ENCODE peak calls at places on chromosomes 13 and 19, in seven cellular contexts. Z, B, N, S, R, W and E are unnamed samples.

GRCh38 chr13:66328486-66328885 is 901.6 kb downstream of the PCDH9 start:
- DNase-seq in R (no peak), B (no peak), N (no peak), Z (no peak), S (no peak), W (no peak), E (no peak)

GRCh38 chr13:52158629-52159158 is 703 bp downstream of the NEK3 start:
- DNase-seq in S (peak), B (no peak), R (no peak), W (peak), Z (peak), N (no peak), E (peak)

GRCh38 chr19:956747-957451 is 27.2 kb upstream of the WDR18 start:
- DNase-seq in B (peak), N (peak), W (peak), R (no peak), Z (peak), S (peak), E (peak)

GRCh38 chr13:48727252-48728011 is 73.7 kb downstream of the CYSLTR2 start:
- DNase-seq in S (peak), Z (no peak), B (no peak), R (no peak), N (no peak), W (no peak), E (peak)

GRCh38 chr13:91347212-91347995 is at the start of gene MIR17HG:
- DNase-seq in W (peak), B (peak), Z (peak), S (peak), R (peak), N (peak), E (peak)

GRCh38 chr13:43411741-43412140 is 375.0 kb downstream of the ENOX1 start:
- DNase-seq in B (no peak), W (no peak), N (no peak), Z (no peak), S (peak), R (no peak), E (no peak)

GRCh38 chr13:103263448-103263847 is 197.2 kb upstream of the SLC10A2 start:
- DNase-seq in S (no peak), B (no peak), W (no peak), R (no peak), N (no peak), Z (no peak), E (no peak)

GRCh38 chr13:98488736-98489135 is 88.2 kb downstream of the STK24 start:
- DNase-seq in B (no peak), N (no peak), S (no peak), Z (no peak), W (no peak), R (no peak), E (no peak)

GRCh38 chr19:15871570-15871969 is 26.3 kb downstream of the CYP4F2 start:
- DNase-seq in N (no peak), R (no peak), B (no peak), S (no peak), W (no peak), Z (peak), E (no peak)

GRCh38 chr19:41427647-41428480 is 690 bp upstream of the B3GNT8 start:
- DNase-seq in S (no peak), N (no peak), W (no peak), R (no peak), B (peak), Z (peak), E (no peak)

GRCh38 chr19:32830231-32831014 is 39.1 kb downstream of the SLC7A9 start:
- DNase-seq in N (no peak), S (peak), B (no peak), Z (no peak), R (no peak), W (peak), E (peak)

GRCh38 chr13:111614009-111614408 is 293.6 kb downstream of the TEX29 start:
- DNase-seq in S (no peak), R (no peak), B (peak), Z (no peak), W (no peak), N (no peak), E (no peak)

DNA sequence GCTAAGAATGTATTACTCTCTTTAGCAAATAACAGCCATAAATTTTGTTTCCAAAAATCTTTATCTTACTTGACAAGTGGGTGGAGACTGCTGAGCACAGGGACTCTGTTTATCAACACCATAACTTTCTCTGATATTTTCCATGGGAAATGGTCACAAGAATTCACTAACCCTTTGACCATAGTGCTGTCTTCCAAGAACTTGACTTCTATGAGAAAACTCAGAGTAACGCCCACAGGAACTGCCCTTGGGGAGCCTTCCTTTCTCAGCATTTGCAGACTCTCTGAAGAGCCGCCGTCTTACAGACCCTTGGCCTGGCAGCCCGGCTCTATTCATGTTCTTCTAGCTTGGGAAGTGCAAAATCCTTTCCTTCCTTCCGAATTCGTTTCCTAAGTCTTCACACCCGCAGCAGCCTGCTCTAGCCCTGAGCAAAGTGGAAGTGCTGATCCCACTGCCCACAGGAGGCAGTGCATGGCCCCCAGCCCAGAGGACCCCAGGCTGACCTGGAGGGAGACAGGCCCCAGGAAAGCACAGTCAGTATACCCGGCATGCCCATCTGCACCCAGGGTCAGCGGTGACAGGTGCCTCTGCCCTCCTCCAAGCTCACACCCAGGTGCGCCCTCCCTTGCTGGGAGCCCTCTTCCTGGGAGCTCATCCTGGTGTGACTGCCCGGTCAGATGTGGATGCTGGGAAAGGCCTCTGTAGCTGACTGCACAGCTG is 10.2 kb downstream of the GAS6 start:
- DNase-seq in R (no peak), N (no peak), B (peak), S (peak), W (no peak), Z (no peak), E (peak)
- H3K23ac ChIP-seq in R (no peak), N (peak), B (no peak), S (peak), W (no peak), Z (no peak), E (no peak)

GRCh38 chr19:56643460-56643763 is 453 bp downstream of the SMIM17 start:
- DNase-seq in Z (no peak), R (no peak), B (no peak), W (no peak), S (no peak), N (no peak), E (no peak)

GRCh38 chr19:56637976-56638555 is 4.9 kb upstream of the SMIM17 start:
- DNase-seq in R (peak), B (peak), N (peak), W (peak), S (peak), Z (peak), E (peak)

GRCh38 chr19:56642711-56643459 is at the start of gene SMIM17:
- DNase-seq in N (no peak), W (no peak), B (no peak), S (no peak), Z (no peak), R (no peak), E (no peak)

GRCh38 chr19:56639217-56639616 is 3.7 kb upstream of the SMIM17 start:
- DNase-seq in Z (peak), R (no peak), N (peak), B (no peak), S (peak), W (peak), E (peak)
- H3K23ac ChIP-seq in Z (no peak), R (no peak), N (no peak), B (no peak), S (no peak), W (no peak), E (no peak)

GRCh38 chr19:5036733-5037681 is 68.1 kb downstream of the KDM4B start:
- DNase-seq in W (peak), Z (no peak), B (no peak), R (no peak), N (no peak), S (peak), E (no peak)
- H3K23ac ChIP-seq in W (no peak), Z (no peak), B (no peak), R (no peak), N (no peak), S (peak), E (no peak)

GRCh38 chr19:13231663-13232062 is 81.5 kb downstream of the IER2 start:
- DNase-seq in Z (no peak), S (no peak), R (no peak), N (no peak), B (no peak), W (no peak), E (no peak)
- H3K23ac ChIP-seq in Z (no peak), S (no peak), R (no peak), N (no peak), B (no peak), W (no peak), E (no peak)

GRCh38 chr19:21463449-21464105 is 41.8 kb upstream of the ZNF429 start:
- DNase-seq in Z (peak), B (peak), N (peak), R (peak), W (peak), S (no peak), E (no peak)
- H3K23ac ChIP-seq in Z (no peak), B (no peak), N (peak), R (no peak), W (no peak), S (no peak), E (no peak)

GRCh38 chr13:25871389-25872125 is 180.3 kb downstream of the SHISA2 start:
- DNase-seq in B (no peak), N (no peak), W (no peak), S (no peak), Z (no peak), R (no peak), E (no peak)
- H3K23ac ChIP-seq in B (no peak), N (no peak), W (no peak), S (no peak), Z (no peak), R (no peak), E (no peak)

DNA sequence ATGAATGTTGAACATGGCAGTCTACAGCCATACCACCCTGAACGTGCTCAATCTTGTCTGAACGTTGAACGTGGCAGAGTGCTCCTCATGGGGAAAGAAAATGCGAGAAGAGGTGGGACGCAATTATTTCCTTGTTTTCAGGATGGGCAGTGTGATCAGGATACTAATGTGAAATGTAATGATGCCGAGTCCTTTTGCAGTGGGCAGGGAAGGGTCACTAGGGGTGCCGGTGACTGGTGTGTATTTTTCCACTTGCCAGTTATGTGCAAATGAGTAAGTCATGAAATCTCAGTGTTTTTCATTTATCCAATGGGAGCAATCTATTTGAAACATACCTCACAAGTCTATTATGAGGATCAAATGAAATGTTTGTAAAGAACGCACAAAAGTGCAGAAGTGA is 84.8 kb downstream of the LNX2 start:
- DNase-seq in W (no peak), S (no peak), Z (no peak), R (no peak), N (no peak), B (no peak), E (no peak)
- H3K23ac ChIP-seq in W (no peak), S (no peak), Z (no peak), R (no peak), N (no peak), B (no peak), E (no peak)

GRCh38 chr13:39822437-39822836 is 167.0 kb downstream of the COG6 start:
- DNase-seq in R (no peak), W (no peak), N (no peak), Z (no peak), S (no peak), B (no peak), E (no peak)
- H3K23ac ChIP-seq in R (no peak), W (no peak), N (no peak), Z (no peak), S (no peak), B (no peak), E (no peak)